ENCODE peak calls at places on chromosomes 13 and 19, in four cellular contexts. O is upper lobe of left lung, P is A549, Z is ovary. G is an unnamed sample.

GRCh38 chr19:40584007-40584406 is 7.3 kb downstream of the SHKBP1 start:
- DNase-seq in Z (no peak), O (no peak), P (peak; percentile 88), G (no peak)

GRCh38 chr13:103099894-103100293 is 33.7 kb upstream of the SLC10A2 start:
- DNase-seq in O (no peak), P (no peak), Z (no peak), G (no peak)

GRCh38 chr13:113771709-113772331 is 12.8 kb downstream of the TMEM255B start:
- DNase-seq in Z (no peak), P (no peak), O (no peak), G (no peak)

GRCh38 chr13:75738841-75739240 is 102.7 kb downstream of the LMO7 start:
- DNase-seq in Z (no peak), O (no peak), P (no peak), G (no peak)

GRCh38 chr13:38898481-38898880 is 92.2 kb downstream of the STOML3 start:
- DNase-seq in O (no peak), Z (no peak), P (no peak), G (no peak)

GRCh38 chr19:16977306-16977705 is 49.3 kb downstream of the CPAMD8 start:
- DNase-seq in P (no peak), Z (no peak), O (no peak), G (no peak)

GRCh38 chr13:67061750-67062149 is 168.4 kb downstream of the PCDH9 start:
- DNase-seq in O (no peak), Z (no peak), P (no peak), G (no peak)

GRCh38 chr13:28394422-28394821 is 100.5 kb downstream of the FLT1 start:
- DNase-seq in Z (no peak), P (no peak), O (peak; percentile 22), G (no peak)

GRCh38 chr19:8113017-8113416 is 36.4 kb downstream of the FBN3 start:
- DNase-seq in O (peak; percentile 80), P (no peak), Z (no peak), G (no peak)

GRCh38 chr19:24142771-24143170 is 55.8 kb downstream of the ZNF254 start:
- DNase-seq in Z (no peak), P (no peak), O (no peak), G (no peak)

GRCh38 chr13:84972907-84973306 is 826.3 kb downstream of the SLITRK6 start:
- DNase-seq in O (no peak), P (no peak), Z (no peak), G (no peak)

GRCh38 chr13:21576424-21576823 is 27.5 kb downstream of the MICU2 start:
- DNase-seq in O (no peak), P (no peak), Z (no peak), G (no peak)

GRCh38 chr19:18173572-18174294 is at the start of gene IFI30:
- DNase-seq in O (peak; percentile 94), P (peak; percentile 45), Z (peak; percentile 81), G (peak; percentile 88)

GRCh38 chr19:18172331-18173053 is 1.1 kb upstream of the IFI30 start:
- DNase-seq in Z (no peak), P (no peak), O (no peak), G (no peak)

GRCh38 chr19:18174983-18175382 is 1.4 kb downstream of the IFI30 start:
- DNase-seq in O (no peak), Z (no peak), P (no peak), G (no peak)

GRCh38 chr19:18171605-18172327 is 1.8 kb upstream of the IFI30 start:
- DNase-seq in P (no peak), Z (no peak), O (no peak), G (no peak)

GRCh38 chr19:18173054-18173571 is 500 bp upstream of the IFI30 start:
- DNase-seq in P (no peak), O (peak; percentile 86), Z (peak; percentile 44), G (peak; percentile 57)
- H3K4me3 ChIP-seq in P (peak overlapping the region; percentile 62), O (peak overlapping the region; percentile 71), Z (peak overlapping the region; percentile 70), G (peak overlapping the region; percentile 51)

GRCh38 chr13:50366488-50367174 is 351.4 kb downstream of the KCNRG start:
- DNase-seq in O (no peak), P (no peak), Z (no peak), G (no peak)

GRCh38 chr13:50369646-50370045 is 354.4 kb downstream of the KCNRG start:
- DNase-seq in Z (no peak), O (no peak), P (no peak), G (no peak)

GRCh38 chr13:50361282-50361681 is 346.0 kb downstream of the KCNRG start:
- DNase-seq in P (no peak), O (no peak), Z (no peak), G (no peak)

GRCh38 chr13:50365683-50366391 is 350.6 kb downstream of the KCNRG start:
- DNase-seq in P (peak; percentile 59), O (peak; percentile 66), Z (no peak), G (peak; percentile 23)

GRCh38 chr13:50365300-50365682 is 350.0 kb downstream of the KCNRG start:
- DNase-seq in O (peak; percentile 38), P (no peak), Z (no peak), G (no peak)
- TF ChIP-seq EP300 in O (no peak), P (no peak), Z (no peak), G (no peak)

DNA sequence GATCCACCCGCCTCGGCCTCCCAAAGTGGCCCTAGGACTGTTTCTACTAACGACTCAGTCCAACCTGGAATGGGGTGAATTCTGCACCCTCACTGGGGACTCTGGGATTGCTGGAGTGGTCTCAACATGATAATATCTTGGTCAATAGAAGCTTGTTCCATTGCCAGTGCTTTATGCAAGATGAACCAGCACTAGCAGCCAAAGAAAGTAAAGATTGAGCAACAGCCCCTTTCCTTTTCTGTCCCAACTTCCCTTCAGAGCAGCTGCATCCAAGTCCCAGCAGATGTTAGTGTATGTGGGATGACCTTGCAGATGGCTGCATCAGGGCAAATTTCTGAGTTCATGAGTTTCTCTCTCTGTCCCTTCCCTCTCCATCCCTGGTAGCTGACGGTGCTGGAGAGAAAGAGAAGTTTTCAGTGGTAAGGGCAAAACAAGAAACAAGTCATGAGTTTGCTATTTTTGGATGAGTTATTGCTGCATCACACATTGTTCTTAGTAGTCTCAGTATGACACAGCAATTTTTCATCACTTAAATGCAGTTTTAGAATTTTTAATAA is 183.6 kb upstream of the EDNRB start:
- DNase-seq in P (peak; percentile 14), Z (no peak), O (peak; percentile 28), G (peak; percentile 9)
- H3K4me3 ChIP-seq in P (no peak overlapping the region), Z (no peak overlapping the region), O (no peak overlapping the region), G (no peak overlapping the region)

GRCh38 chr19:11324079-11324661 is 15.3 kb downstream of the RAB3D start:
- DNase-seq in O (peak; percentile 92), Z (peak; percentile 64), P (peak; percentile 74), G (peak; percentile 81)
- TF ChIP-seq EP300 in O (no peak), Z (no peak), P (peak; percentile 48), G (no peak)

DNA sequence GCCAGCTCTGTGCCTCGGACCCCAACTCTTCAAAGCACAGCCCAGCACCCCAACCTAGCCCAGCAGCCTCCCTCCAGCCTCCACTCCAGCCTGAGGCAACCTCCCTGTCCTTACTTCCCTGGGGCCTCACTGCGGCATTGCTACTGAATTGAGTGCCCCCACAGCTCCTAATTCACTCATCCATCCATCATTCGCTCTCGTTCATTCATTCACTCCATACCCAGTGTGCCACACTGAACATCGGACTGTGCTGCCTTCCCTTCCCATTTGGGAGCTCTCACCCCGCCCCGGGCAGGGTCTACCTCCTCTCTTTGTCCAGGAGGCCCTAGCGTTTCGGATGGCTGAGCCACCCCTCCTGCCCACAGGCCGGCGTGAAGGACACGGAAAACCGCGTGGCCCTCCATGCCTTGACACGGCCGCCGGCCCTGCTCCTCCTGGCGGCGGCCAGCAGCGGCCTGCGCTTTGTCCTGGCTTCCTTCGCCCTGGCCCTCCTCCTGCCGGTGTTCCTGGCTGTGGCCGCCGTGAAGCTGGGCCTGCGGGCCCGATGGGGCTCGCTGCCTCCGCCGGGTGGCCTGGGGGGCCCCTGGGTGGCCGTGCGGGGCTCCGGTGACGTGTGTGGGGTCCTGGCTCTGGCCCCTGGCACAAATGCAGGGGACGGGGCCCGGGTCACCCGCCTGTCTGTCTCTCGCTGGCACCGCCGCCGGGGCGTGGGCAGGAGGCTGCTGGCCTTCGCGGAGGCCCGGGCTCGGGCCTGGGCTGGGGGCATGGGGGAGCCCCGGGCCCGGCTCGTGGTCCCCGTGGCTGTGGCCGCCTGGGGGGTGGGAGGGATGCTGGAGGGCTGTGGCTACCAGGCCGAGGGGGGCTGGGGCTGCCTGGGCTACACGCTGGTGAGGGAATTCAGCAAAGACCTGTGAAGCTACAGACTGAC is 1.3 kb downstream of the NAT14 start:
- DNase-seq in P (no peak), O (peak; percentile 16), Z (peak; percentile 68), G (no peak)
- H3K4me3 ChIP-seq in P (peak overlapping the region; percentile 75), O (no peak overlapping the region), Z (peak overlapping the region; percentile 5), G (peak overlapping the region; percentile 6)

DNA sequence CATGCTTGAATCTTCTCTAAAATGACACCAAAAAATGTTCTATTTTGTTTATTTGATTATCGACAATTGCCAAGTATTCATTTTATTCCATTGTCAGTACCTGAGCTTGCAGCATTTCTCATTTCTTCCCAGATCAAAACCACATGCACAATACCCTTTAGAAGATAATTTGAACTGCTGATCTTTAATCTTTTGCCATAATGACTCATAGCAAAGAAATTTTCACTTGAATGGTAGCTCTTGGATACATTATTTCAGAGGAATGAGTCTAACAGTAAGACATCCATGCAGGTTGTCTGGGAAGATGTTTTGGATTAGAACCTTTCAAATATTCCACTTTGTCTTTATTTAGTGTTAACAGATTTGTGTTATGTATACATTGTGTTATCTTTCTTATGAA is 42.0 kb upstream of the RXFP2 start:
- DNase-seq in P (no peak), O (no peak), Z (no peak), G (no peak)
- TF ChIP-seq EP300 in P (no peak), O (no peak), Z (no peak), G (no peak)

DNA sequence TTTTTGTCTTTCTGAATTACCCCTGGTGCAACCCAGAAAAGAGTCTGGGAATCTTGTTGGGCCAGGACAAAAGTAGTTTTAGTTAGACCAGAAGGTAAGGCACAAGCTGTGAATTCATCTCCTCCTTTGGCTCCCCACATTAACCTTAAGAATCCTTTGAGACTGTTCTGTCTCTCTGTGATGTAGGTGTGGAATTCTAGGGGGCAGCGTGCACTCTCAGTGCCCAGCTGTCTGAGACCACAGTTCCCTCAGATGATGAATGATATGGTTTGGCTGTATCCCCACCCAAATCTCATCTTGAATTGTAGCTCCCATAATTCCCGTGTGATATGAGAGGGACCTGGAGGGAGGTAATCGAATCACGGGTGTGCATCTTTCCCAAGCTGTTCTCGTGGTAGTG is 43.9 kb downstream of the ZNF506 start:
- DNase-seq in P (no peak), Z (no peak), O (no peak), G (no peak)
- H3K4me3 ChIP-seq in P (peak overlapping the region; percentile 74), Z (no peak overlapping the region), O (no peak overlapping the region), G (no peak overlapping the region)

G was measured in transverse colon.